ENCODE peak calls at places on chromosomes 11 and 22, in ten cellular contexts. Y is ascending aorta, S is adrenal gland, Q is AG10803, T is stomach, P is kidney, H is heart right ventricle, R is psoas muscle, X is AG04450, D is AG04449. J is an unnamed sample.

GRCh38 chr22:21445437-21446127 is 21.6 kb upstream of the TMEM191C start:
- DNase-seq in R (peak), H (peak), Q (no peak), T (peak), S (no peak), Y (peak), D (no peak), P (peak), X (no peak), J (no peak)

GRCh38 chr11:117612111-117612510 is 184.9 kb downstream of the DSCAML1 start:
- DNase-seq in Q (no peak), Y (no peak), P (no peak), T (no peak), X (no peak), R (no peak), D (no peak), H (no peak), S (no peak), J (no peak)

GRCh38 chr11:61295596-61295926 is 445 bp upstream of the VWCE start:
- DNase-seq in T (peak), H (peak), X (no peak), D (no peak), Y (no peak), R (no peak), S (peak), Q (no peak), P (no peak), J (no peak)

GRCh38 chr11:36431429-36432092 is 78.5 kb downstream of the TRAF6 start:
- DNase-seq in Y (no peak), S (peak), D (peak), X (peak), T (peak), H (no peak), P (no peak), Q (peak), R (no peak), J (peak)

GRCh38 chr11:65778431-65778900 is 2.3 kb downstream of the AP5B1 start:
- DNase-seq in P (peak), H (no peak), Y (peak), Q (no peak), X (no peak), D (no peak), S (no peak), R (no peak), T (peak), J (no peak)

GRCh38 chr11:66492161-66492865 is 12.1 kb downstream of the DPP3 start:
- DNase-seq in T (no peak), Q (no peak), D (no peak), X (no peak), R (peak), Y (no peak), P (no peak), S (no peak), H (no peak), J (no peak)

GRCh38 chr11:76008474-76008873 is 193.5 kb downstream of the UVRAG start:
- DNase-seq in H (no peak), Q (no peak), S (no peak), Y (no peak), P (no peak), X (no peak), R (no peak), T (no peak), D (peak), J (peak)

GRCh38 chr22:41596776-41597634 is 7.4 kb upstream of the PMM1 start:
- DNase-seq in D (no peak), T (peak), X (no peak), Q (peak), Y (no peak), H (peak), S (peak), P (peak), R (peak), J (peak)

GRCh38 chr11:128624269-128625170 is 37.2 kb upstream of the ETS1 start:
- DNase-seq in H (no peak), S (no peak), P (peak), R (peak), X (no peak), Q (no peak), D (no peak), Y (no peak), T (peak), J (no peak)

GRCh38 chr11:95291946-95292345 is 60.9 kb upstream of the SESN3 start:
- DNase-seq in Q (no peak), T (peak), D (no peak), P (no peak), X (no peak), S (no peak), R (no peak), H (no peak), Y (no peak), J (no peak)

GRCh38 chr22:44159811-44160210 is 20.9 kb upstream of the PARVG start:
- DNase-seq in S (no peak), Q (no peak), H (no peak), D (no peak), P (peak), Y (no peak), T (no peak), X (no peak), R (peak), J (peak)

GRCh38 chr22:42906605-42907338 is 49.7 kb upstream of the ARFGAP3 start:
- DNase-seq in D (no peak), R (peak), Y (no peak), Q (peak), X (no peak), P (peak), H (peak), T (no peak), S (peak), J (peak)

GRCh38 chr11:8709002-8709672 is 26.5 kb downstream of the RPL27A start:
- DNase-seq in X (peak), R (peak), D (peak), Q (peak), Y (peak), P (peak), S (peak), H (peak), T (peak), J (peak)

GRCh38 chr11:67024410-67024809 is 1.5 kb downstream of the SYT12 start:
- DNase-seq in D (no peak), S (no peak), T (no peak), R (no peak), Q (no peak), P (no peak), Y (no peak), H (no peak), X (no peak), J (no peak)

GRCh38 chr11:44456544-44457270 is 108.8 kb upstream of the CD82 start:
- DNase-seq in T (no peak), Y (no peak), S (no peak), R (no peak), P (no peak), H (no peak), Q (no peak), X (no peak), D (no peak), J (no peak)

GRCh38 chr11:78573271-78574035 is 1.2 kb downstream of the NARS2 start:
- DNase-seq in T (no peak), P (no peak), R (no peak), Q (no peak), S (no peak), H (no peak), D (no peak), Y (no peak), X (no peak), J (no peak)

GRCh38 chr11:113351490-113351889 is 36.1 kb upstream of the ANKK1 start:
- DNase-seq in Q (no peak), R (no peak), T (no peak), S (no peak), X (no peak), D (no peak), P (no peak), Y (no peak), H (no peak), J (no peak)

GRCh38 chr22:38305481-38306448 is 11.5 kb downstream of the CSNK1E start:
- DNase-seq in H (no peak), D (no peak), Q (no peak), P (no peak), Y (no peak), S (no peak), R (no peak), T (no peak), X (no peak), J (peak)

GRCh38 chr11:130522284-130522961 is 74.0 kb downstream of the ADAMTS15 start:
- DNase-seq in S (peak), H (peak), D (peak), T (peak), P (peak), Y (peak), Q (peak), X (peak), R (peak), J (peak)

GRCh38 chr11:81237139-81237538 is 1496.5 kb downstream of the FAM181B start:
- DNase-seq in Y (no peak), T (no peak), S (no peak), X (no peak), H (no peak), D (no peak), P (no peak), R (no peak), Q (peak), J (peak)
- TF ChIP-seq CTCF in Y (no peak), T (no peak), S (peak), X (peak), H (peak), D (no peak), P (peak), R (peak), Q (peak), J (no peak)

DNA sequence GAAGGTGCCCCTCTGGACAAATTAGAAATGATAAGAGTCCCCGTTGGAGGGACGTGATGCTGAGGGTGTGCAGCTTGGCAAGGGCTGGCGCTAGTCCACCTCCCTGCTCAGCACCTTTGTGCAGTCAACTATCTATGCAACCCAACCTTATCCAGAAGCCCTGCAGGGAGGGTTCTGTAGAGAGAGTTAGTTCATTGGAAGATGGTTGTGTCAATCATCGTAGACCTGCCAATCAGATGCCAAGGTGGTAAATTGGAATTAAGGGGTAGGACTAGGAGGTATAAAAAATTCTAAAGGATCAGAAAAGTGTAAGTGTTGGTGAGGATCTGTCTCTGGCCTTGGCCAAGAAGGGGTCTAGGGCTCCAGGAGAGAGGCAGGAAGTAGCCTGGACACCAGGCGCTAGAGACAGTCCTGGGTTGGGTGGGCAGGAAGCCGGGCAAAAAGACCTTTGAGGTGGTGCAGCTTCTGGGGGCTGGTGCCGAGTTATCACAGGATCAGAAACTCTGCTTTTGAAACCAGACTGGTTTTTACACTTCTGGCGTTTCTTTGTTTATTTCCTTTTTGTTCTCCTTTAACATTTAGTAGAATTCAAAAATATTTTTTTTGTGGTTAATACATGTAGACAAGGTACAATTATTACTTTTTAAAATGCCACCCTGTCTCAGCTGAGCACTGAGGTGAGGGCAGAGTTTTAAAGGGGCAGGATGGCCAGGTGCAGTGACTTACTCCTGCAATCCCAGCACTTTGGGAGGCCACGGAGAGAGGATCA is 1.6 kb downstream of the C1QTNF6 start:
- DNase-seq in S (no peak), T (no peak), D (no peak), Y (no peak), P (peak), R (peak), H (no peak), X (peak), Q (peak), J (peak)
- H3K4me3 ChIP-seq in S (peak), T (no peak), D (no peak), Y (peak), P (no peak), R (no peak), H (peak), X (no peak), Q (peak), J (peak)

GRCh38 chr11:102824541-102824940 is 18.9 kb downstream of the MMP3 start:
- DNase-seq in P (no peak), T (no peak), X (no peak), S (no peak), Y (no peak), D (no peak), R (no peak), Q (peak), H (no peak), J (no peak)

DNA sequence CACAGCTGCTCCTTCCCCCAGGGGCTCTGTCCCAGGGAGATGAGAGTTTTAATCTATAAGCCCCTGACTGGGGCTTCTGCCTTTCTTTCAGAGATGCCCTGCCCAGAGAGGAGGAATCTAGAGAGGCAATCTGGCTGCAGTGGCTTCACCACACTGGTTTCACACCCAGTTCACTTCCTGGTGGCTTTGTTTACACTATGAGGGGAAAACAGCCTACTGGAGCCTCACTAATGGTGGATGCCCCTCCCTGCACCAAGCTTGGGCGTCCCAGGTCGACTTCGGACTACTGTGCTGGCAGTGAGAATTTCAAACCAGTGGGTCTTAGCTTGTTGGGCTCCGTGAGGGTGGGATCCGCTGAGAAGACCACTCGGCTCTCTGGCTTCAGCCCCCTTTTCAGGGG is 21.5 kb upstream of the MMP1 start:
- DNase-seq in P (no peak), Q (no peak), X (no peak), H (no peak), T (no peak), S (no peak), R (no peak), D (no peak), Y (no peak), J (no peak)
- TF ChIP-seq CTCF in P (no peak), Q (no peak), X (no peak), H (no peak), T (no peak), S (no peak), R (no peak), D (no peak), Y (no peak), J (no peak)

GRCh38 chr22:30308518-30309230 is 18.1 kb downstream of the TBC1D10A start:
- DNase-seq in P (no peak), H (no peak), X (no peak), D (no peak), Y (no peak), R (no peak), T (no peak), S (no peak), Q (peak), J (no peak)
- H3K4me3 ChIP-seq in P (no peak), H (no peak), X (no peak), D (no peak), Y (no peak), R (no peak), T (no peak), S (no peak), Q (no peak), J (no peak)

DNA sequence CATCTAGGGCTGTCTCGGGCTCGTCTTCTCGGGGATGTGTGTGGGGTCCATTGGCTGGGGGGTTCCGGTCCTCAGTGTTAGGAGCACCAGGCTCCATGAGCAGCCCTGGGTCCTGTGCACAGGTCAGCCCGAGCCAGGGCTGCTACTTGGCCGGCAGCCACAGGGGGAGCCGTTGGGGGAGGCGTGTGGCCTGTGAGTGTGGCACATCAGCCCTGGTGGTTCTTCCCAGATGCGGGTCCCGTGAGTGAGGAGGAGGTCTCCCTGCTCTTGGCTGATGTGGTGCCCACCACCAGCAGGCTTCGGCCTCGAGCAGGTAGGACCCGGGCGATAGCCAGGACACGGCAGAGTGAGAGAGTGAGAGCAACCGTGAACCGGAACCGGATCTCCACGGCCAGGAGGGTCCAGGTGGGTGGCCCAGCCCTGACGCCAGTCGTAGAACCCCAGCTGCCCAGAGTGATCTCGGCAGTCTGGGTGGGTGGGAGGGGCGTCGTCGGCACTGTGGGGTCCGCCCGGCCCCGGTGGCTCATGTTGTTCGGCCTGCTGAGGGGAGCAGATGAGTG is 18.5 kb downstream of the IRF7 start:
- DNase-seq in T (no peak), H (no peak), D (no peak), Y (no peak), X (no peak), S (no peak), R (no peak), Q (no peak), P (no peak), J (no peak)
- TF ChIP-seq CTCF in T (no peak), H (no peak), D (peak), Y (no peak), X (no peak), S (no peak), R (no peak), Q (no peak), P (no peak), J (no peak)

GRCh38 chr11:101009685-101010055 is 119.9 kb downstream of the PGR start:
- DNase-seq in P (no peak), R (no peak), H (no peak), T (no peak), Q (no peak), S (no peak), X (no peak), Y (no peak), D (no peak), J (no peak)
- H3K4me3 ChIP-seq in P (no peak), R (no peak), H (no peak), T (no peak), Q (no peak), S (no peak), X (no peak), Y (no peak), D (no peak), J (no peak)

GRCh38 chr11:125890447-125891100 is 3.1 kb downstream of the HYLS1 start:
- DNase-seq in P (no peak), D (no peak), Y (no peak), Q (no peak), H (no peak), S (no peak), R (no peak), X (no peak), T (no peak), J (peak)

GRCh38 chr11:125886997-125887372 is 483 bp upstream of the HYLS1 start:
- DNase-seq in Y (peak), X (no peak), H (peak), D (no peak), T (no peak), S (peak), P (peak), R (peak), Q (peak), J (peak)

GRCh38 chr11:125883375-125883774 is 4.1 kb upstream of the HYLS1 start:
- DNase-seq in S (no peak), H (no peak), Q (no peak), Y (no peak), P (no peak), X (no peak), R (no peak), T (peak), D (no peak), J (no peak)

GRCh38 chr11:125892071-125892470 is 4.6 kb downstream of the HYLS1 start:
- DNase-seq in X (no peak), S (no peak), R (no peak), Q (no peak), T (no peak), P (no peak), Y (no peak), H (no peak), D (no peak), J (peak)

DNA sequence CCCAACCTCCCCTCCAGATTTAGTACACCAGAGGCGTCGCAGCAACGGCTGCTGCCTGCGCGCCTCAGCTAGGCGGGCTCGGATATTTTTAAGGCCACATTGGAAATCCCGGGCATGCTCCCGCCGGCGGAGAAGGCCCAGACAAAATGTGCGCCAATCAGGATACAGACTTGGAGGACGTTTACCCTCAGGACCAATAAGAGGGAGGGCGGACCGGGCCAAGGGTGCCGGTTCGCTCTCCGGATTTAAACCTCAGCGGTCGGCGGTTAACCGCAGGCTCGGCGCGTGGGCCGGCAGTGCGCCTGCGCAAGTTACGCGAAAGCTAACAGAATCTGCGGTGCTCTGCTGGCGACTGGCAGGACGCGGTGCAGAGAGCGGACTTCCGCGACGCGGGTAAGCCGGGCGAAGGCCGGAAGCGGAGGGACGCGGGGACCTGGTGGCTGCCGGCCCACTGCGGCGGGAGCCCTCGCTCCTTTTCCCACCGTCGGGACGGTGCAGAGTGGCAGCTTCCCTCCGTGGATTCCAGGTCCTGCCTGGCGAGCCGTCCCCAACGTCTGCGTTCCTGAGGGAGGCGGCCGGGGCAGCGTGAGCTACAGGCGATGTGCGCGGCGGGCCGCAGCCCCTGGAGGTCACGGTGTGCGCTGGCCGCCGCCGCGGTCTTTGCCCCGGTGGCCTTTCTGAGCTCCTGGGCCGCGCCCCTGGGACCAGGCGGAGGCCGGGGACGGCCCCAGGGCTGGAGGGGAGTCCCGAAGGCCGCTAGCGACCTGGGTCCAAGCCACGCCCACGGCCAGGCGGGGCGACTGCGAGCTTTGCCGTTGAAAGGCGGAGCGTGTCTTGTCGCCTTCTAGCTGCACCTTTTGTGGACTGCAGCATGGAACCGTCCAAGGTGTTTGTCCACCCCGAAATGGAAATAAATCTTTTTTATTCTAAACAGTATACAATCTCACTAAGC is at the start of gene HYLS1:
- DNase-seq in R (peak), P (peak), D (peak), X (peak), Y (peak), Q (peak), T (peak), H (peak), S (peak), J (peak)
- TF ChIP-seq CTCF in R (peak), P (peak), D (no peak), X (peak), Y (no peak), Q (peak), T (peak), H (peak), S (peak), J (peak)

DNA sequence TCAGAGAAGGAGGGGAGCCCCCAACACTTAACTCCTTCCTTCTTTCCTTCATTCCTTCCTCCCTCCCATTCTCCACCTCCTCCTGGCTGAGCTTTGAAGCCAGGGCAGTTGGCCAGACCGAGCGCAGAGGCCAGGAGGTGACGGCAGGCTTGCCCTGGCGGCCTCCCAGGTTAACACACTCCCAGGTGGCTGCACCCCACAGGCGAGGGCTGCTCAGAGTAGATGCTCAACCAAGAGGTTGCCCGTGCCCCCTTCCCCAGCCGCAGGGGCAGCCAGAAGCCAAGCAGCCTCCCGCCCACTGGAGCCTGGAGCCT is 6.3 kb upstream of the CDKN1C start:
- DNase-seq in S (peak), Q (no peak), P (no peak), H (peak), D (no peak), Y (no peak), T (peak), X (no peak), R (no peak), J (peak)
- H3K4me3 ChIP-seq in S (peak), Q (peak), P (peak), H (peak), D (no peak), Y (peak), T (peak), X (peak), R (peak), J (peak)